ENCODE peak calls at places on chromosome 20, in eight cellular contexts. J is activated CD4-positive, alpha-beta T cell treated with anti-CD3 and anti-CD28 coated beads, Interleukin-2, amount 10 ng/mL, durations not matched to agents 24 days and 14 days; W is CD4-positive, alpha-beta T cell; G is NCI-H510A treated with DMSO at 0.1 percent for 48 hours; Q is GM23248; L is CD8-positive, alpha-beta T cell; D is EH; X is AG10803. U is an unnamed sample.

GRCh38 chr20:31870703-31871601 is 518 bp downstream of the TTLL9 start:
- DNase-seq in X (no peak), L (no peak), G (no peak), W (no peak), J (no peak), D (no peak), Q (peak), U (no peak)

GRCh38 chr20:6525447-6526303 is 241.8 kb upstream of the BMP2 start:
- DNase-seq in X (no peak), J (no peak), D (no peak), Q (no peak), L (no peak), W (no peak), G (no peak), U (no peak)

GRCh38 chr20:10555865-10556308 is 117.9 kb downstream of the JAG1 start:
- DNase-seq in D (peak), Q (peak), W (no peak), X (peak), L (no peak), G (no peak), J (no peak), U (no peak)

GRCh38 chr20:31740208-31740607 is 1.1 kb downstream of the TPX2 start:
- DNase-seq in J (peak), X (peak), W (no peak), D (peak), Q (peak), G (no peak), L (no peak), U (peak)

GRCh38 chr20:3766832-3767433 is 620 bp downstream of the ADISSP start:
- DNase-seq in L (no peak), J (peak), G (no peak), Q (peak), D (peak), W (no peak), X (no peak), U (no peak)

GRCh38 chr20:10645205-10645570 is 28.6 kb downstream of the JAG1 start:
- DNase-seq in L (no peak), J (no peak), X (no peak), Q (no peak), W (no peak), D (no peak), G (no peak), U (no peak)

GRCh38 chr20:16984481-16984880 is 236.3 kb downstream of the OTOR start:
- DNase-seq in L (no peak), X (no peak), Q (no peak), J (no peak), G (no peak), D (no peak), W (no peak), U (no peak)

GRCh38 chr20:63235399-63235983 is at the start of gene BIRC7:
- DNase-seq in L (no peak), J (no peak), D (no peak), X (no peak), W (no peak), G (no peak), Q (no peak), U (no peak)

GRCh38 chr20:48919882-48920526 is 1.5 kb upstream of the ARFGEF2 start:
- DNase-seq in D (no peak), L (no peak), J (no peak), X (no peak), W (no peak), Q (no peak), G (no peak), U (no peak)

GRCh38 chr20:56752274-56752673 is 123.2 kb downstream of the TFAP2C start:
- DNase-seq in D (peak), X (peak), L (no peak), J (no peak), Q (peak), W (no peak), G (no peak), U (no peak)

GRCh38 chr20:42130810-42131596 is 512.8 kb upstream of the CHD6 start:
- DNase-seq in G (no peak), X (no peak), Q (no peak), W (no peak), J (no peak), D (no peak), L (no peak), U (peak)

GRCh38 chr20:61799394-61799923 is 266.2 kb downstream of the TAF4 start:
- DNase-seq in G (no peak), X (no peak), W (no peak), Q (no peak), L (no peak), J (no peak), D (no peak), U (no peak)